ENCODE peak calls at places on chromosome 16, in five cellular contexts. One of them, this sample, is unnamed.

GRCh38 chr16:87391324-87391949 is 699 bp upstream of the MAP1LC3B start:
- DNase-seq in HT1080: no peak
- DNase-seq in NCI-H1092 treated with DMSO at 0.1 percent for 48 hours: peak; percentile 16
- DNase-seq in body of pancreas: peak; percentile 59
- DNase-seq in Calu3: peak; percentile 63
- DNase-seq in this sample: no peak

GRCh38 chr16:56909484-56910113 is 22.3 kb upstream of the HERPUD1 start:
- DNase-seq in Calu3: no peak
- DNase-seq in HT1080: no peak
- DNase-seq in NCI-H1092 treated with DMSO at 0.1 percent for 48 hours: no peak
- DNase-seq in body of pancreas: no peak
- DNase-seq in this sample: no peak

GRCh38 chr16:87686697-87687570 is 78.9 kb downstream of the KLHDC4 start:
- DNase-seq in HT1080: peak; percentile 28
- DNase-seq in Calu3: no peak
- DNase-seq in NCI-H1092 treated with DMSO at 0.1 percent for 48 hours: no peak
- DNase-seq in body of pancreas: no peak
- DNase-seq in this sample: no peak

GRCh38 chr16:86303787-86304685 is 206.3 kb upstream of the FOXF1 start:
- DNase-seq in Calu3: no peak
- DNase-seq in NCI-H1092 treated with DMSO at 0.1 percent for 48 hours: no peak
- DNase-seq in HT1080: no peak
- DNase-seq in body of pancreas: no peak
- DNase-seq in this sample: no peak

GRCh38 chr16:52469775-52470174 is 77.2 kb downstream of the TOX3 start:
- DNase-seq in body of pancreas: no peak
- DNase-seq in NCI-H1092 treated with DMSO at 0.1 percent for 48 hours: no peak
- DNase-seq in HT1080: peak; percentile 66
- DNase-seq in Calu3: peak; percentile 33
- DNase-seq in this sample: no peak

GRCh38 chr16:68013440-68013839 is 2.3 kb downstream of the DPEP2NB start:
- DNase-seq in NCI-H1092 treated with DMSO at 0.1 percent for 48 hours: no peak
- DNase-seq in body of pancreas: no peak
- DNase-seq in HT1080: no peak
- DNase-seq in Calu3: no peak
- DNase-seq in this sample: no peak

GRCh38 chr16:21145738-21146137 is 4.9 kb downstream of the DNAH3 start:
- DNase-seq in HT1080: no peak
- DNase-seq in body of pancreas: no peak
- DNase-seq in Calu3: no peak
- DNase-seq in NCI-H1092 treated with DMSO at 0.1 percent for 48 hours: no peak
- DNase-seq in this sample: no peak

GRCh38 chr16:27374231-27374793 is 27.7 kb upstream of the IL21R start:
- DNase-seq in Calu3: no peak
- DNase-seq in body of pancreas: no peak
- DNase-seq in HT1080: no peak
- DNase-seq in NCI-H1092 treated with DMSO at 0.1 percent for 48 hours: no peak
- DNase-seq in this sample: no peak

GRCh38 chr16:27238016-27238587 is 30.5 kb downstream of the NSMCE1 start:
- DNase-seq in body of pancreas: no peak
- DNase-seq in Calu3: no peak
- DNase-seq in HT1080: no peak
- DNase-seq in NCI-H1092 treated with DMSO at 0.1 percent for 48 hours: no peak
- DNase-seq in this sample: peak; percentile 27

GRCh38 chr16:85720319-85720637 is 30.6 kb downstream of the C16orf74 start:
- DNase-seq in NCI-H1092 treated with DMSO at 0.1 percent for 48 hours: no peak
- DNase-seq in body of pancreas: no peak
- DNase-seq in Calu3: peak; percentile 63
- DNase-seq in HT1080: peak; percentile 88
- DNase-seq in this sample: peak; percentile 95

GRCh38 chr16:76125871-76126270 is 151.3 kb upstream of the CNTNAP4 start:
- DNase-seq in Calu3: no peak
- DNase-seq in body of pancreas: no peak
- DNase-seq in HT1080: no peak
- DNase-seq in NCI-H1092 treated with DMSO at 0.1 percent for 48 hours: no peak
- DNase-seq in this sample: no peak

GRCh38 chr16:23999663-24000062 is 163.9 kb downstream of the PRKCB start:
- DNase-seq in Calu3: no peak
- DNase-seq in NCI-H1092 treated with DMSO at 0.1 percent for 48 hours: no peak
- DNase-seq in HT1080: no peak
- DNase-seq in body of pancreas: no peak
- DNase-seq in this sample: no peak

GRCh38 chr16:66936462-66936861 is 1.1 kb downstream of the CES2 start:
- DNase-seq in HT1080: no peak
- DNase-seq in body of pancreas: no peak
- DNase-seq in NCI-H1092 treated with DMSO at 0.1 percent for 48 hours: no peak
- DNase-seq in Calu3: no peak
- DNase-seq in this sample: no peak

GRCh38 chr16:31696968-31697743 is 169.5 kb downstream of the AHSP start:
- DNase-seq in Calu3: no peak
- DNase-seq in NCI-H1092 treated with DMSO at 0.1 percent for 48 hours: peak; percentile 64
- DNase-seq in body of pancreas: no peak
- DNase-seq in HT1080: peak; percentile 17
- DNase-seq in this sample: peak; percentile 13

GRCh38 chr16:51592535-51592934 is 441.5 kb upstream of the SALL1 start:
- DNase-seq in body of pancreas: no peak
- DNase-seq in Calu3: no peak
- DNase-seq in HT1080: no peak
- DNase-seq in NCI-H1092 treated with DMSO at 0.1 percent for 48 hours: peak; percentile 53
- DNase-seq in this sample: no peak

GRCh38 chr16:49460786-49461470 is 87.3 kb downstream of the C16orf78 start:
- DNase-seq in NCI-H1092 treated with DMSO at 0.1 percent for 48 hours: no peak
- DNase-seq in Calu3: no peak
- DNase-seq in body of pancreas: peak; percentile 2
- DNase-seq in HT1080: no peak
- DNase-seq in this sample: no peak

GRCh38 chr16:88561485-88562369 is 8.5 kb upstream of the ZC3H18 start:
- DNase-seq in body of pancreas: peak; percentile 55
- DNase-seq in HT1080: peak; percentile 43
- DNase-seq in Calu3: peak; percentile 65
- DNase-seq in NCI-H1092 treated with DMSO at 0.1 percent for 48 hours: peak; percentile 24
- DNase-seq in this sample: peak; percentile 55

GRCh38 chr16:1089822-1090619 is 6.0 kb downstream of the C1QTNF8 start:
- DNase-seq in NCI-H1092 treated with DMSO at 0.1 percent for 48 hours: no peak
- DNase-seq in Calu3: peak; percentile 73
- DNase-seq in HT1080: no peak
- DNase-seq in body of pancreas: peak; percentile 51
- DNase-seq in this sample: no peak

GRCh38 chr16:67386861-67387455 is 6.3 kb downstream of the TPPP3 start:
- DNase-seq in HT1080: no peak
- DNase-seq in body of pancreas: no peak
- DNase-seq in Calu3: no peak
- DNase-seq in NCI-H1092 treated with DMSO at 0.1 percent for 48 hours: no peak
- DNase-seq in this sample: no peak

GRCh38 chr16:58152246-58152868 is 23.2 kb upstream of the CFAP20 start:
- DNase-seq in body of pancreas: no peak
- DNase-seq in HT1080: no peak
- DNase-seq in Calu3: no peak
- DNase-seq in NCI-H1092 treated with DMSO at 0.1 percent for 48 hours: no peak
- DNase-seq in this sample: no peak

GRCh38 chr16:69865701-69866100 is 85.4 kb upstream of the CLEC18A start:
- DNase-seq in NCI-H1092 treated with DMSO at 0.1 percent for 48 hours: no peak
- DNase-seq in HT1080: peak; percentile 72
- DNase-seq in body of pancreas: no peak
- DNase-seq in Calu3: peak; percentile 35
- DNase-seq in this sample: peak; percentile 86

This sample was measured in A172.